ENCODE peak calls at places on chromosome 14, in seven cellular contexts. One of them, this sample, is unnamed.

GRCh38 chr14:91021115-91021514 is 39.3 kb downstream of the RPS6KA5 start:
- DNase-seq in midbrain: no peak
- DNase-seq in C1 segment of cervical spinal cord: no peak
- DNase-seq in activated gamma-delta T cell: no peak
- DNase-seq in activated CD8-positive, alpha-beta memory T cell treated with anti-CD3 and anti-CD28 coated beads for 4 hours: no peak
- DNase-seq in Peyer's patch: no peak
- DNase-seq in BJ: no peak
- DNase-seq in this sample: no peak

GRCh38 chr14:79661762-79662161 is 549.5 kb downstream of the DIO2 start:
- DNase-seq in Peyer's patch: no peak
- DNase-seq in activated gamma-delta T cell: no peak
- DNase-seq in midbrain: no peak
- DNase-seq in activated CD8-positive, alpha-beta memory T cell treated with anti-CD3 and anti-CD28 coated beads for 4 hours: no peak
- DNase-seq in BJ: no peak
- DNase-seq in C1 segment of cervical spinal cord: no peak
- DNase-seq in this sample: no peak

GRCh38 chr14:86462193-86462592 is 932.2 kb downstream of the FLRT2 start:
- DNase-seq in activated gamma-delta T cell: no peak
- DNase-seq in C1 segment of cervical spinal cord: no peak
- DNase-seq in BJ: no peak
- DNase-seq in midbrain: no peak
- DNase-seq in activated CD8-positive, alpha-beta memory T cell treated with anti-CD3 and anti-CD28 coated beads for 4 hours: no peak
- DNase-seq in Peyer's patch: no peak
- DNase-seq in this sample: no peak

GRCh38 chr14:63496837-63497400 is 46.3 kb downstream of the PPP2R5E start:
- DNase-seq in Peyer's patch: no peak
- DNase-seq in BJ: no peak
- DNase-seq in midbrain: no peak
- DNase-seq in activated gamma-delta T cell: no peak
- DNase-seq in C1 segment of cervical spinal cord: no peak
- DNase-seq in activated CD8-positive, alpha-beta memory T cell treated with anti-CD3 and anti-CD28 coated beads for 4 hours: no peak
- DNase-seq in this sample: no peak

GRCh38 chr14:92247347-92247746 is 75.6 kb upstream of the SLC24A4 start:
- DNase-seq in activated gamma-delta T cell: no peak
- DNase-seq in Peyer's patch: no peak
- DNase-seq in activated CD8-positive, alpha-beta memory T cell treated with anti-CD3 and anti-CD28 coated beads for 4 hours: no peak
- DNase-seq in BJ: no peak
- DNase-seq in C1 segment of cervical spinal cord: no peak
- DNase-seq in midbrain: no peak
- DNase-seq in this sample: no peak

GRCh38 chr14:42980419-42980818 is 1373.7 kb downstream of the LRFN5 start:
- DNase-seq in activated gamma-delta T cell: no peak
- DNase-seq in C1 segment of cervical spinal cord: no peak
- DNase-seq in activated CD8-positive, alpha-beta memory T cell treated with anti-CD3 and anti-CD28 coated beads for 4 hours: no peak
- DNase-seq in BJ: no peak
- DNase-seq in Peyer's patch: no peak
- DNase-seq in midbrain: no peak
- DNase-seq in this sample: no peak

GRCh38 chr14:102320033-102320660 is 601 bp downstream of the ZNF839 start:
- DNase-seq in Peyer's patch: peak
- DNase-seq in C1 segment of cervical spinal cord: peak
- DNase-seq in activated CD8-positive, alpha-beta memory T cell treated with anti-CD3 and anti-CD28 coated beads for 4 hours: peak
- DNase-seq in activated gamma-delta T cell: no peak
- DNase-seq in BJ: no peak
- DNase-seq in midbrain: peak
- DNase-seq in this sample: peak

GRCh38 chr14:103518416-103519042 is 4.1 kb downstream of the CKB start:
- DNase-seq in C1 segment of cervical spinal cord: peak
- DNase-seq in BJ: no peak
- DNase-seq in midbrain: peak
- DNase-seq in activated gamma-delta T cell: no peak
- DNase-seq in activated CD8-positive, alpha-beta memory T cell treated with anti-CD3 and anti-CD28 coated beads for 4 hours: no peak
- DNase-seq in Peyer's patch: peak
- DNase-seq in this sample: peak

GRCh38 chr14:70401643-70402042 is 15.2 kb downstream of the SYNJ2BP start:
- DNase-seq in C1 segment of cervical spinal cord: no peak
- DNase-seq in midbrain: no peak
- DNase-seq in activated gamma-delta T cell: no peak
- DNase-seq in Peyer's patch: no peak
- DNase-seq in activated CD8-positive, alpha-beta memory T cell treated with anti-CD3 and anti-CD28 coated beads for 4 hours: no peak
- DNase-seq in BJ: no peak
- DNase-seq in this sample: no peak

GRCh38 chr14:85463512-85463911 is 66.4 kb upstream of the FLRT2 start:
- DNase-seq in activated gamma-delta T cell: no peak
- DNase-seq in C1 segment of cervical spinal cord: no peak
- DNase-seq in midbrain: no peak
- DNase-seq in BJ: no peak
- DNase-seq in activated CD8-positive, alpha-beta memory T cell treated with anti-CD3 and anti-CD28 coated beads for 4 hours: no peak
- DNase-seq in Peyer's patch: no peak
- DNase-seq in this sample: no peak

This sample was measured in globus pallidus.